ENCODE peak calls at places on chromosomes 2 and 18, in four cellular contexts. One of them, this sample, is unnamed.

GRCh38 chr2:241892299-241893137 is 23.0 kb downstream of the RTP5 start:
- DNase-seq in Peyer's patch: no peak
- DNase-seq in OCI-LY7: no peak
- DNase-seq in thoracic aorta: no peak
- DNase-seq in this sample: no peak

GRCh38 chr2:142165790-142166189 is 35.0 kb upstream of the LRP1B start:
- DNase-seq in Peyer's patch: no peak
- DNase-seq in OCI-LY7: peak
- DNase-seq in thoracic aorta: no peak
- DNase-seq in this sample: no peak

GRCh38 chr2:205660521-205661124 is 21.7 kb upstream of the NRP2 start:
- DNase-seq in thoracic aorta: no peak
- DNase-seq in Peyer's patch: no peak
- DNase-seq in OCI-LY7: no peak
- DNase-seq in this sample: no peak

GRCh38 chr2:82023710-82024109 is 1719.2 kb upstream of the LRRTM1 start:
- DNase-seq in Peyer's patch: no peak
- DNase-seq in OCI-LY7: no peak
- DNase-seq in thoracic aorta: no peak
- DNase-seq in this sample: no peak

GRCh38 chr18:13570856-13571495 is 155.4 kb downstream of the FAM210A start:
- DNase-seq in OCI-LY7: no peak
- DNase-seq in Peyer's patch: no peak
- DNase-seq in thoracic aorta: no peak
- DNase-seq in this sample: no peak

GRCh38 chr2:137659616-137660015 is 304.7 kb upstream of the HNMT start:
- DNase-seq in thoracic aorta: no peak
- DNase-seq in OCI-LY7: no peak
- DNase-seq in Peyer's patch: no peak
- DNase-seq in this sample: no peak

GRCh38 chr18:35817604-35818352 is 154.7 kb upstream of the RMP24 start:
- DNase-seq in OCI-LY7: no peak
- DNase-seq in thoracic aorta: no peak
- DNase-seq in Peyer's patch: no peak
- DNase-seq in this sample: no peak

GRCh38 chr18:79607361-79607930 is 72.2 kb upstream of the CTDP1 start:
- DNase-seq in OCI-LY7: no peak
- DNase-seq in thoracic aorta: no peak
- DNase-seq in Peyer's patch: no peak
- DNase-seq in this sample: no peak

GRCh38 chr2:43210467-43211303 is 15.7 kb downstream of the ZFP36L2 start:
- DNase-seq in Peyer's patch: peak
- DNase-seq in thoracic aorta: peak
- DNase-seq in OCI-LY7: no peak
- DNase-seq in this sample: peak

GRCh38 chr2:166081131-166081632 is 46.6 kb downstream of the SCN1A start:
- DNase-seq in Peyer's patch: no peak
- DNase-seq in OCI-LY7: no peak
- DNase-seq in thoracic aorta: no peak
- DNase-seq in this sample: no peak

GRCh38 chr2:2565671-2566070 is 234.6 kb upstream of the MYT1L start:
- DNase-seq in thoracic aorta: no peak
- DNase-seq in Peyer's patch: no peak
- DNase-seq in OCI-LY7: no peak
- DNase-seq in this sample: no peak

GRCh38 chr2:219737270-219737691 is 109.9 kb downstream of the SLC4A3 start:
- DNase-seq in Peyer's patch: no peak
- DNase-seq in thoracic aorta: no peak
- DNase-seq in OCI-LY7: no peak
- DNase-seq in this sample: no peak

GRCh38 chr2:47422016-47422415 is 19.1 kb downstream of the MSH2 start:
- DNase-seq in Peyer's patch: no peak
- DNase-seq in OCI-LY7: no peak
- DNase-seq in thoracic aorta: no peak
- DNase-seq in this sample: no peak

GRCh38 chr18:79413901-79414300 is 18.2 kb downstream of the NFATC1 start:
- DNase-seq in OCI-LY7: no peak
- DNase-seq in thoracic aorta: no peak
- DNase-seq in Peyer's patch: no peak
- DNase-seq in this sample: no peak

GRCh38 chr18:21739604-21740473 is 753 bp upstream of the MIB1 start:
- DNase-seq in OCI-LY7: peak
- DNase-seq in Peyer's patch: no peak
- DNase-seq in thoracic aorta: no peak
- DNase-seq in this sample: no peak

GRCh38 chr2:219438453-219438852 is 3.8 kb downstream of the SPEG start:
- DNase-seq in OCI-LY7: no peak
- DNase-seq in thoracic aorta: no peak
- DNase-seq in Peyer's patch: no peak
- DNase-seq in this sample: no peak

GRCh38 chr2:216739035-216739434 is 43.7 kb upstream of the IGFBP5 start:
- DNase-seq in thoracic aorta: no peak
- DNase-seq in OCI-LY7: no peak
- DNase-seq in Peyer's patch: no peak
- DNase-seq in this sample: no peak

GRCh38 chr2:2547911-2548310 is 216.8 kb upstream of the MYT1L start:
- DNase-seq in OCI-LY7: no peak
- DNase-seq in thoracic aorta: no peak
- DNase-seq in Peyer's patch: no peak
- DNase-seq in this sample: no peak

GRCh38 chr2:26613241-26614204 is 27.6 kb downstream of the CIB4 start:
- DNase-seq in OCI-LY7: no peak
- DNase-seq in Peyer's patch: no peak
- DNase-seq in thoracic aorta: no peak
- DNase-seq in this sample: no peak

GRCh38 chr2:156573710-156574109 is 137.5 kb downstream of the GPD2 start:
- DNase-seq in thoracic aorta: no peak
- DNase-seq in OCI-LY7: no peak
- DNase-seq in Peyer's patch: no peak
- DNase-seq in this sample: no peak

GRCh38 chr18:76981388-76981968 is 151.1 kb downstream of the MBP start:
- DNase-seq in Peyer's patch: peak
- DNase-seq in thoracic aorta: no peak
- DNase-seq in OCI-LY7: peak
- DNase-seq in this sample: no peak

GRCh38 chr2:204452464-204453023 is 92.7 kb upstream of the PARD3B start:
- DNase-seq in Peyer's patch: no peak
- DNase-seq in thoracic aorta: peak
- DNase-seq in OCI-LY7: no peak
- DNase-seq in this sample: no peak

GRCh38 chr18:39424261-39424660 is 1858.7 kb upstream of the CELF4 start:
- DNase-seq in thoracic aorta: no peak
- DNase-seq in OCI-LY7: no peak
- DNase-seq in Peyer's patch: no peak
- DNase-seq in this sample: no peak

GRCh38 chr18:54774971-54775665 is 53.2 kb upstream of the RAB27B start:
- DNase-seq in Peyer's patch: no peak
- DNase-seq in thoracic aorta: no peak
- DNase-seq in OCI-LY7: no peak
- DNase-seq in this sample: no peak

GRCh38 chr2:224263571-224264043 is 138.3 kb downstream of the FAM124B start:
- DNase-seq in Peyer's patch: no peak
- DNase-seq in thoracic aorta: no peak
- DNase-seq in OCI-LY7: no peak
- DNase-seq in this sample: no peak

GRCh38 chr2:10123281-10123680 is 742 bp downstream of the RRM2 start:
- DNase-seq in thoracic aorta: no peak
- DNase-seq in OCI-LY7: peak
- DNase-seq in Peyer's patch: no peak
- DNase-seq in this sample: no peak

GRCh38 chr2:200308001-200308400 is 1.5 kb downstream of the SPATS2L start:
- DNase-seq in OCI-LY7: no peak
- DNase-seq in Peyer's patch: no peak
- DNase-seq in thoracic aorta: no peak
- DNase-seq in this sample: no peak

GRCh38 chr2:200309296-200309846 is 2.9 kb downstream of the SPATS2L start:
- DNase-seq in Peyer's patch: no peak
- DNase-seq in thoracic aorta: no peak
- DNase-seq in OCI-LY7: no peak
- DNase-seq in this sample: no peak

GRCh38 chr2:200306969-200307811 is 697 bp downstream of the SPATS2L start:
- DNase-seq in thoracic aorta: no peak
- DNase-seq in Peyer's patch: peak
- DNase-seq in OCI-LY7: peak
- DNase-seq in this sample: peak

GRCh38 chr2:200310545-200310971 is 4.1 kb downstream of the SPATS2L start:
- DNase-seq in Peyer's patch: no peak
- DNase-seq in OCI-LY7: no peak
- DNase-seq in thoracic aorta: no peak
- DNase-seq in this sample: no peak

DNA sequence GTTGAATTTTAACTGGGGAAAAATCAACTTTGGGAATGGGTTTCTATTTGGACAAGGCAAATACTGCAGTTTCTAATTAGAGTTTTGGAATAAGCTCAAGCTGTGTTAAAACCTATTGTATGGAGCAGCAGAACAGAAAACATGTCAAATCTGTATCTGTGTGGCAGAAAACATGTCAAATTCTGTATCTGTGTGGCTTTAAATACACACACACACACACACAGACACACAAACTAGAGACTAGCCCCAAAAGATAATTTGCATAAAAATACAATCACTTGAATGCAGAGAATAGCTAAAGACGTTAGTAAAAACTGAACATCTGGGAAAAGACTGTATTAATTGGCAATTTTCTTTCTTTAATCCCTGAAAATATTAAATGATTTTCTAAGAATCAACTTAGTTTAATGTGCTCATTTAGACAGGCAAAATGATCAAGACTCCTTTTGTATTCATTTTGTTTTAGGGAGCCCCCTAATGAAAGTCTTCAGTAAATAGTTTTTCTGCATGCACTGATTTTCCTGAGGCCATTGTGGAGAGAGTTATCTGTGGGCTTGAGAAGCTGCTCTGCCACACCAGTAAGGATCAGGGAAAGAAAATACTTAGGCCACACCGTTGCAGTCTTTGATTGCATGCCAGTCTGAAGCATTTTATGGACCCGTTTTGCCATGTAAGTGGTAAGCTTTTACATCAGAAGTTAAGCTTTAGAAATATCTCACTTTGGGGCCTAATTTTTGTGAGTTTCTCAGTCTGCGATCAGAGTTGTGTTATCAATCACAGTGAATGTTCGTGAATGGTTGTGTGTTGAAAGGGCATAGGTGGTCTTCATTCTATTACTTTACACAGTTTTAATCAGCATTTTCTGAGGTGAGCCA is 2.2 kb downstream of the SPATS2L start:
- DNase-seq in thoracic aorta: no peak
- DNase-seq in Peyer's patch: no peak
- DNase-seq in OCI-LY7: peak
- DNase-seq in this sample: no peak
- TF ChIP-seq CTCF in thoracic aorta: no peak
- TF ChIP-seq CTCF in Peyer's patch: no peak
- TF ChIP-seq CTCF in OCI-LY7: peak
- TF ChIP-seq CTCF in this sample: no peak

GRCh38 chr2:55518846-55519167 is 711 bp upstream of the CFAP36 start:
- DNase-seq in thoracic aorta: no peak
- DNase-seq in Peyer's patch: peak
- DNase-seq in OCI-LY7: peak
- DNase-seq in this sample: no peak
- TF ChIP-seq CTCF in thoracic aorta: no peak
- TF ChIP-seq CTCF in Peyer's patch: no peak
- TF ChIP-seq CTCF in OCI-LY7: no peak
- TF ChIP-seq CTCF in this sample: no peak

GRCh38 chr2:151637284-151637781 is 96.9 kb downstream of the NEB start:
- DNase-seq in Peyer's patch: peak
- DNase-seq in OCI-LY7: peak
- DNase-seq in thoracic aorta: no peak
- DNase-seq in this sample: peak

GRCh38 chr2:151638188-151638933 is 95.9 kb downstream of the NEB start:
- DNase-seq in Peyer's patch: peak
- DNase-seq in thoracic aorta: no peak
- DNase-seq in OCI-LY7: peak
- DNase-seq in this sample: peak

GRCh38 chr2:151634726-151635467 is 99.4 kb downstream of the NEB start:
- DNase-seq in Peyer's patch: no peak
- DNase-seq in thoracic aorta: no peak
- DNase-seq in OCI-LY7: no peak
- DNase-seq in this sample: no peak

GRCh38 chr2:151630372-151630771 is 103.9 kb downstream of the NEB start:
- DNase-seq in thoracic aorta: no peak
- DNase-seq in Peyer's patch: no peak
- DNase-seq in OCI-LY7: no peak
- DNase-seq in this sample: no peak

DNA sequence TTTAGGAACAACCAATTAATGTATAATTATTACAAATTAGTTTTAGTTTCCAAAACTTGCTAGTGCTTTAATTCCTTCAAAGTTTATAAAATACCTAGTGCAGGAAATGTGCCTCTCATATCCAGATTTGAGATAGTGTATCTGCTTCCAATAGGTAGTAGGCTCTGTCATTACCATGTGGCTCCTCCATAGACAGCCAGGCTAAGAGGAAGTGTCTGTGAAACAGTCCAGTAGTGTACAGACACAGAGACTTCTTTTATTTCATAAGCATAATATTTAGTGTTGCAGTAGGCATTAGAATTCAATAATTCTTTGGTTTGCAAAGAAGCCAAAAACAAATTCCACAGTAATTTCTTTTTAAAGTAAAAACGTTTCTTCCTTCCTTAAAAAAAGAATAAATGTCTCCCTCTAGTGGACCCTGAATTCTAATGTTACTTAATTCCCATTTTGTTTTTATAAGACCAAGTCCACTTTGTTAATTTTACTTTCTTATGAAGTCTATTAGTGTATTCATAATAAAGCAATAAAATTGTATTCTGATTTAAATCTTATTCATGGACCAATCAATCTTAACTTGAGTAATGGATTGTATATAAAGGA is 101.2 kb downstream of the NEB start:
- DNase-seq in OCI-LY7: peak
- DNase-seq in Peyer's patch: no peak
- DNase-seq in thoracic aorta: no peak
- DNase-seq in this sample: no peak
- TF ChIP-seq CTCF in OCI-LY7: peak
- TF ChIP-seq CTCF in Peyer's patch: peak
- TF ChIP-seq CTCF in thoracic aorta: no peak
- TF ChIP-seq CTCF in this sample: peak

GRCh38 chr2:54891901-54892300 is 158.3 kb downstream of the RTN4 start:
- DNase-seq in OCI-LY7: no peak
- DNase-seq in thoracic aorta: no peak
- DNase-seq in Peyer's patch: no peak
- DNase-seq in this sample: no peak

GRCh38 chr2:54898451-54899226 is 151.6 kb downstream of the RTN4 start:
- DNase-seq in Peyer's patch: no peak
- DNase-seq in thoracic aorta: no peak
- DNase-seq in OCI-LY7: no peak
- DNase-seq in this sample: no peak

GRCh38 chr2:54895735-54896134 is 154.5 kb downstream of the RTN4 start:
- DNase-seq in Peyer's patch: no peak
- DNase-seq in OCI-LY7: no peak
- DNase-seq in thoracic aorta: no peak
- DNase-seq in this sample: no peak

GRCh38 chr2:54897420-54898310 is 152.6 kb downstream of the RTN4 start:
- DNase-seq in Peyer's patch: no peak
- DNase-seq in OCI-LY7: no peak
- DNase-seq in thoracic aorta: no peak
- DNase-seq in this sample: no peak

GRCh38 chr2:54894467-54894866 is 155.8 kb downstream of the RTN4 start:
- DNase-seq in thoracic aorta: no peak
- DNase-seq in Peyer's patch: no peak
- DNase-seq in OCI-LY7: no peak
- DNase-seq in this sample: no peak
- TF ChIP-seq CTCF in thoracic aorta: no peak
- TF ChIP-seq CTCF in Peyer's patch: no peak
- TF ChIP-seq CTCF in OCI-LY7: no peak
- TF ChIP-seq CTCF in this sample: no peak

This sample was measured in natural killer cell.